ENCODE peak calls at places on chromosomes 1 and 21, in five cellular contexts. X, Y, N, G and O are unnamed samples.

GRCh38 chr1:194069168-194069830 is 882.9 kb upstream of the B3GALT2 start:
- DNase-seq in X (no peak), Y (no peak), N (no peak), G (no peak), O (no peak)

GRCh38 chr1:158274797-158275196 is 14.9 kb upstream of the CD1C start:
- DNase-seq in X (no peak), Y (no peak), N (no peak), G (no peak), O (no peak)

GRCh38 chr1:47951545-47952235 is 45.5 kb downstream of the TRABD2B start:
- DNase-seq in X (no peak), Y (no peak), N (no peak), G (no peak), O (no peak)

GRCh38 chr1:24998554-24999245 is 68.6 kb upstream of the RUNX3 start:
- DNase-seq in X (no peak), Y (no peak), N (no peak), G (no peak), O (no peak)

GRCh38 chr1:160423966-160424365 is 23.6 kb downstream of the VANGL2 start:
- DNase-seq in X (no peak), Y (no peak), N (no peak), G (no peak), O (no peak)

GRCh38 chr1:11069233-11069950 is 9.6 kb upstream of the SRM start:
- DNase-seq in X (peak), Y (no peak), N (no peak), G (no peak), O (no peak)

GRCh38 chr1:185531838-185532237 is 202.4 kb upstream of the HMCN1 start:
- DNase-seq in X (no peak), Y (no peak), N (no peak), G (no peak), O (no peak)

GRCh38 chr1:8486047-8486446 is 168.1 kb downstream of the SLC45A1 start:
- DNase-seq in X (no peak), Y (no peak), N (no peak), G (no peak), O (no peak)

GRCh38 chr1:71542155-71542554 is 461.3 kb upstream of the ZRANB2 start:
- DNase-seq in X (no peak), Y (no peak), N (no peak), G (no peak), O (no peak)

GRCh38 chr1:202599669-202600431 is 110.4 kb downstream of the SYT2 start:
- DNase-seq in X (peak), Y (no peak), N (peak), G (peak), O (peak)

GRCh38 chr1:113860891-113861290 is 10.6 kb downstream of the PTPN22 start:
- DNase-seq in X (no peak), Y (no peak), N (no peak), G (no peak), O (no peak)

GRCh38 chr1:4634156-4634792 is 20.1 kb upstream of the AJAP1 start:
- DNase-seq in X (no peak), Y (no peak), N (no peak), G (no peak), O (no peak)

GRCh38 chr1:228666686-228667085 is 68.6 kb upstream of the RHOU start:
- DNase-seq in X (no peak), Y (no peak), N (no peak), G (no peak), O (no peak)

GRCh38 chr1:221939598-221939997 is 197.7 kb upstream of the DUSP10 start:
- DNase-seq in X (no peak), Y (peak), N (no peak), G (no peak), O (no peak)

GRCh38 chr1:235865565-235866206 is 1.0 kb downstream of the LYST start:
- DNase-seq in X (no peak), Y (no peak), N (no peak), G (no peak), O (no peak)

GRCh38 chr21:45295576-45296365 is 8.1 kb upstream of the POFUT2 start:
- DNase-seq in X (no peak), Y (no peak), N (no peak), G (no peak), O (no peak)

GRCh38 chr1:225813250-225813964 is 3.5 kb downstream of the EPHX1 start:
- DNase-seq in X (no peak), Y (no peak), N (peak), G (peak), O (peak)

GRCh38 chr1:2393471-2393877 is 1.8 kb downstream of the RER1 start:
- DNase-seq in X (no peak), Y (no peak), N (peak), G (no peak), O (no peak)

GRCh38 chr1:243713470-243714186 is 136.4 kb downstream of the AKT3 start:
- DNase-seq in X (no peak), Y (no peak), N (no peak), G (no peak), O (no peak)

GRCh38 chr1:89907669-89908293 is 86.9 kb downstream of the LRRC8D start:
- DNase-seq in X (no peak), Y (no peak), N (no peak), G (no peak), O (peak)

GRCh38 chr1:86191958-86192357 is 35.4 kb upstream of the COL24A1 start:
- DNase-seq in X (no peak), Y (no peak), N (no peak), G (no peak), O (no peak)

GRCh38 chr1:18768086-18768485 is 91.4 kb downstream of the TAS1R2 start:
- DNase-seq in X (no peak), Y (no peak), N (no peak), G (no peak), O (no peak)

GRCh38 chr1:19735419-19736127 is 64.1 kb downstream of the TMCO4 start:
- DNase-seq in X (no peak), Y (no peak), N (no peak), G (no peak), O (no peak)

GRCh38 chr1:119327436-119328155 is 41.0 kb upstream of the HAO2 start:
- DNase-seq in X (peak), Y (no peak), N (peak), G (no peak), O (no peak)

GRCh38 chr1:234205966-234206365 is 167.3 kb upstream of the COA6 start:
- DNase-seq in X (no peak), Y (no peak), N (no peak), G (no peak), O (no peak)

GRCh38 chr1:1080122-1080753 is 6.1 kb upstream of the RNF223 start:
- DNase-seq in X (peak), Y (no peak), N (peak), G (peak), O (peak)

GRCh38 chr1:201649776-201650607 is 111.1 kb downstream of the NAV1 start:
- DNase-seq in X (peak), Y (no peak), N (no peak), G (peak), O (peak)

GRCh38 chr1:236502972-236503639 is 20.7 kb upstream of the LGALS8 start:
- DNase-seq in X (peak), Y (no peak), N (peak), G (peak), O (peak)

GRCh38 chr1:168320805-168321577 is 40.3 kb downstream of the TBX19 start:
- DNase-seq in X (no peak), Y (no peak), N (peak), G (peak), O (peak)

DNA sequence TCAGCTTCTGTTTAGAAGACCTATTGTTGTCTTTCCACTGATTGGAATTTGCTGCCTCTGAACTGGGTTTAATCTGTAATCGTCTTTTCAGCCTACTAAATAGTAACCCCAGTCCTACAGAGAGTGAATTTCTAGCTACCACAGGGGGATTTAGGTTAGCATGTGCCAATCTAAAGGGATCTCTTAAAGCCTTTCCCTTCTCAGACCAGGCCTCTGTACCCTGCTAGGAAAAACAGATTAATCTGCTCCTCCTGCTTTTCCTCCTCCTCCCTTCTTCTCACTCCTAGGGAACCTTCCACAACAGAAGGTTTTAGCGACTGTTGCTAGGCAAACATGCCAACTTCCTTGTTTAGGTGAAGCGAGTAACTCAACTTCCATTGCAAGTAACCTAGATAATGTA is 1.3 kb upstream of the RC3H1 start:
- DNase-seq in X (no peak), Y (no peak), N (no peak), G (no peak), O (peak)
- TF ChIP-seq ESRRA in X (no peak), Y (no peak), N (no peak), G (no peak), O (no peak)

GRCh38 chr1:41615981-41616380 is 131.5 kb upstream of the EDN2 start:
- DNase-seq in X (no peak), Y (no peak), N (no peak), G (no peak), O (no peak)
- TF ChIP-seq ESRRA in X (no peak), Y (no peak), N (no peak), G (no peak), O (no peak)

DNA sequence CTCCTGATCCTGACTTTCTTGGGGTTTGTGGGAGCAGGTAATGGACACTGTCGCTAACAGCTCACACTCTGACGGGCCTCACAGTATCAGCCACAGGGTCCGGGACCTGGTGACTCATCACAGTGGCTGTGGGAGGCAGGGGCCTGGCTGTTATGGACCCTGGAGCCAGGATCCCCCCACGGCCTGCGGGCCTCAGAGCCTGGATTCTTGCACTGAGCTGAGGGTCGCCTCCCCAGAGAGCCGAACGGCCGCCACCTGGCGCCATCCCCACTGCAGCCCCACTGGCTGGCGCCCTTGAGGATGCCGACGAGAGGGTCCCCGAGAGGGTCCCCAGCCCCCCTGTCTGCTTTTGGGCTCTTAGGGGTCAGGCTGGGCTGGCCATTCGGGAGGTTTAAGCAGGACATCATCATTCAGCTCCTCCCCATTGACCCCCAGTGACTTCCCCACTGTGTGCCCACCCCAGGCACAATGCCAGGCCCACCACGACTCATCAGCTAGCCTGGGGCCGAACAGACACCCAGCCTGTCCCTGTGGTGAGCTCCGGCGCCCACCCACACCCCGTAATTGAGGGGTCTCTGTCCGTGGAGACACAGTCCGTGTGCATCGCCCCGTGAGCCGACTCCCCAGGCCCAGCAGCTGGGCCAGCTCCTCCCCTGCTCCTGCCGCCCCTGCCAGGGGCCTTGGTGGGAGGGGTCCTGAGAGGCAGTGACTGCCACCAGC is 30.8 kb upstream of the TRAPPC10 start:
- DNase-seq in X (no peak), Y (no peak), N (no peak), G (no peak), O (no peak)
- TF ChIP-seq ESRRA in X (no peak), Y (no peak), N (no peak), G (no peak), O (no peak)

DNA sequence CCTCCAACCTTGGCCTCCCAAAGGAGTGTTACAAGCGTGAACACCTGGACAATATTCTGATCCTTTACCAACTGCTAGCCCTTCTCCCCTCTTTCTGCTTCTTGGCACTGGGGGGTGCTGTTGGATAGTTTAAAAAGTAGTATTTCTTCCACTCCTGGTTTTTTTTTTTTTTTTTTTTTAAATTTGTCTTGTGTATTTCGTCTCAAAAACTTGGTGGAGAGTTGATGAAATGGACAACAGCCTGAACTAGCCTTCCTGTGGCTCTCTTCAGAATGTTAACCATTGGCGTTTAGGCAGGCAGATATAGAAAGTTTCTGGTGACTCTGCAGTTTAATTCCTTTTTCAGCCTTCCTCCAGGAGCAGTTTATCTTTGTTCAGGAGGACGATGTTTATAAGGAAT is 69.7 kb upstream of the USP24 start:
- DNase-seq in X (no peak), Y (peak), N (no peak), G (no peak), O (peak)
- TF ChIP-seq ESRRA in X (no peak), Y (no peak), N (no peak), G (no peak), O (no peak)

DNA sequence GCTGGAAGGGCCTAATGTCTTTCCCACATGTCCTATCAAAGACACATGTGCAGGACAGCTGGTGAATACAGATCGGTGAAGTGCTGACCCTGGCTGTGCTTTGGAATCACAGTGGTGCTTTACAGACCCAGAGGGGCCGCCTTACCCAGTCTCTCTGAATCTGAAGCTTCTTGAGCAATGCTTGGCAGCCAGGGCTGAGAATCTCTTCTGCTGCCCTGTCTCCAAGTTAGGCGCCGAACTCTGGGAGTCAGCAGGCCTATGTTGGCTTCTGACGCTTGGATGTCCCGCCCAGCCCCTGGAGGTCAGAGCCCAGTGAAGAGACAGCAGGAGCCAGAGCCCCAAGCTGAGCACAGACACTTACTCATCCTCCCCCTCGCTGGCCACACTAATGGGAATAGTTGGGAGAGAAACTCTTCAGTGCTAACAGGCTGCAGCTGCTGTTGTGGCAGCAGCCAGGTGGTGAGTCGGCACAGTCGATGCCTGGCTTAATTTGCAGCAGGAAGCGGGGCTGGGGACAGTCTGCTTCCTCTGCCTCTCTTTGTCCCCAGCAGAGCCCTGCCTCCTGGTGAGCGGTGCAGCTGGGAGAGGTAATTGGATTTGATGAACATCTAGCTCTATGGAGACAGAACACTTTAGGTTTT is 68.1 kb downstream of the URB2 start:
- DNase-seq in X (peak), Y (no peak), N (no peak), G (no peak), O (peak)
- TF ChIP-seq ESRRA in X (no peak), Y (no peak), N (no peak), G (no peak), O (no peak)

DNA sequence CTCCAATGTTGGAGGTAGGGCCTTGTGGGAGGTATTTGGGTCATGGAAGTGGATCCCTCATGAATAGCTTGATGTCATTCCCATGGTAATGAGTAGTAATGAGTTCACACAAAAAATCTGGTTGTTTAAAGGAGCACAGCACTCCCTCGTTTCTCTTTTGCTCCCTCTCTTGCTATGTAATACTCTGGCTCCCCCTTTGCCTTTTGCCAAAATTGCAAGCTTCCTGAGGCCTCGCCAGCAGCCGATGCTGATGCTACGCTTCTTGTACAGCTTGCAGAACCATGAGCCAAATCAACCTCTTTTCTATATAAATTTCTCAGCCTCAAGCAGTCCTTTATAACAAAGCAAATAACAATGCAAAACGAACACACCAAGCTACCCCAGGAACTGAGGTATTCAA is 80.9 kb downstream of the LHX9 start:
- DNase-seq in X (peak), Y (no peak), N (no peak), G (no peak), O (no peak)
- TF ChIP-seq ESRRA in X (no peak), Y (no peak), N (no peak), G (no peak), O (no peak)

GRCh38 chr1:170765712-170766330 is 101.9 kb downstream of the PRRX1 start:
- DNase-seq in X (no peak), Y (no peak), N (no peak), G (no peak), O (peak)
- TF ChIP-seq ESRRA in X (no peak), Y (no peak), N (no peak), G (no peak), O (no peak)